ENCODE peak calls at places on chromosomes 2 and 18, in five cellular contexts. P, L, T, A and G are unnamed samples.

GRCh38 chr2:68272246-68272987 is 20.1 kb upstream of the PPP3R1 start:
- DNase-seq in L (no peak), T (no peak), A (no peak), P (no peak), G (no peak)

GRCh38 chr2:128714861-128715312 is 396.2 kb upstream of the HS6ST1 start:
- DNase-seq in T (no peak), P (no peak), L (peak; percentile 24), A (no peak), G (no peak)

GRCh38 chr2:62705859-62706720 is 577 bp downstream of the EHBP1 start:
- DNase-seq in P (peak; percentile 78), L (peak; percentile 44), A (peak; percentile 56), T (peak; percentile 35), G (peak; percentile 18)

GRCh38 chr2:138827426-138828054 is 47.4 kb upstream of the NXPH2 start:
- DNase-seq in L (peak; percentile 72), A (peak; percentile 66), P (peak; percentile 67), T (peak; percentile 61), G (peak; percentile 61)

GRCh38 chr2:1678609-1679008 is 65.7 kb downstream of the PXDN start:
- DNase-seq in P (no peak), A (no peak), T (no peak), L (no peak), G (no peak)

GRCh38 chr2:108377411-108377810 is 343 bp upstream of the SULT1C4 start:
- DNase-seq in P (no peak), A (no peak), L (no peak), T (peak; percentile 13), G (no peak)

GRCh38 chr2:152566034-152566727 is 151.1 kb downstream of the PRPF40A start:
- DNase-seq in A (no peak), T (no peak), L (no peak), P (no peak), G (no peak)

GRCh38 chr2:239706407-239706806 is 305.6 kb upstream of the HDAC4 start:
- DNase-seq in T (no peak), P (no peak), L (peak; percentile 35), A (no peak), G (no peak)

GRCh38 chr2:105376789-105377231 is 22.0 kb downstream of the FHL2 start:
- DNase-seq in T (peak; percentile 92), P (peak; percentile 77), A (peak; percentile 89), L (no peak), G (peak; percentile 92)

GRCh38 chr2:122750808-122751207 is 995.4 kb downstream of the TSN start:
- DNase-seq in T (no peak), P (no peak), L (no peak), A (no peak), G (no peak)

GRCh38 chr2:21966139-21966538 is 842.4 kb downstream of the TDRD15 start:
- DNase-seq in T (no peak), P (no peak), L (no peak), A (no peak), G (no peak)

GRCh38 chr2:162317910-162318279 is 589 bp downstream of the IFIH1 start:
- DNase-seq in T (peak; percentile 12), P (peak; percentile 64), A (peak; percentile 44), L (no peak), G (no peak)

GRCh38 chr2:37718515-37719161 is 47.2 kb upstream of the CDC42EP3 start:
- DNase-seq in T (no peak), A (no peak), L (no peak), P (no peak), G (no peak)

GRCh38 chr18:50606609-50607008 is 46.7 kb downstream of the MAPK4 start:
- DNase-seq in P (no peak), A (no peak), T (no peak), L (no peak), G (no peak)

GRCh38 chr2:191023235-191023679 is 9.3 kb upstream of the STAT1 start:
- DNase-seq in L (no peak), T (no peak), A (peak; percentile 91), P (no peak), G (no peak)

GRCh38 chr18:49869354-49869753 is 56.0 kb upstream of the ACAA2 start:
- DNase-seq in L (no peak), A (no peak), T (no peak), P (no peak), G (no peak)

GRCh38 chr2:28355521-28356094 is 37.0 kb upstream of the FOSL2 start:
- DNase-seq in L (no peak), T (no peak), A (peak; percentile 96), P (no peak), G (no peak)

GRCh38 chr18:42038936-42039335 is 83.9 kb downstream of the PIK3C3 start:
- DNase-seq in P (peak; percentile 87), L (no peak), A (peak; percentile 76), T (peak; percentile 98), G (peak; percentile 98)

GRCh38 chr2:237790353-237790752 is 8.2 kb upstream of the RBM44 start:
- DNase-seq in L (no peak), T (peak; percentile 27), A (peak; percentile 16), P (peak; percentile 49), G (peak; percentile 22)

GRCh38 chr18:78410094-78410786 is 569.4 kb upstream of the SALL3 start:
- DNase-seq in P (no peak), T (no peak), A (no peak), L (no peak), G (no peak)

GRCh38 chr2:207202645-207203044 is 36.9 kb upstream of the KLF7 start:
- DNase-seq in L (peak; percentile 79), T (peak; percentile 43), P (peak; percentile 62), A (peak; percentile 53), G (peak; percentile 30)

GRCh38 chr2:75498907-75499306 is 61.8 kb downstream of the EVA1A start:
- DNase-seq in L (no peak), A (no peak), T (no peak), P (no peak), G (no peak)

GRCh38 chr2:135742307-135742838 is 718 bp downstream of the UBXN4 start:
- DNase-seq in L (peak; percentile 72), T (peak; percentile 75), P (peak; percentile 81), A (peak; percentile 80), G (peak; percentile 69)

GRCh38 chr2:23662941-23663729 is 263.8 kb downstream of the ATAD2B start:
- DNase-seq in L (no peak), A (no peak), P (peak; percentile 54), T (no peak), G (no peak)

GRCh38 chr2:45273412-45274189 is 264.3 kb upstream of the SIX2 start:
- DNase-seq in L (no peak), A (no peak), P (no peak), T (no peak), G (no peak)

DNA sequence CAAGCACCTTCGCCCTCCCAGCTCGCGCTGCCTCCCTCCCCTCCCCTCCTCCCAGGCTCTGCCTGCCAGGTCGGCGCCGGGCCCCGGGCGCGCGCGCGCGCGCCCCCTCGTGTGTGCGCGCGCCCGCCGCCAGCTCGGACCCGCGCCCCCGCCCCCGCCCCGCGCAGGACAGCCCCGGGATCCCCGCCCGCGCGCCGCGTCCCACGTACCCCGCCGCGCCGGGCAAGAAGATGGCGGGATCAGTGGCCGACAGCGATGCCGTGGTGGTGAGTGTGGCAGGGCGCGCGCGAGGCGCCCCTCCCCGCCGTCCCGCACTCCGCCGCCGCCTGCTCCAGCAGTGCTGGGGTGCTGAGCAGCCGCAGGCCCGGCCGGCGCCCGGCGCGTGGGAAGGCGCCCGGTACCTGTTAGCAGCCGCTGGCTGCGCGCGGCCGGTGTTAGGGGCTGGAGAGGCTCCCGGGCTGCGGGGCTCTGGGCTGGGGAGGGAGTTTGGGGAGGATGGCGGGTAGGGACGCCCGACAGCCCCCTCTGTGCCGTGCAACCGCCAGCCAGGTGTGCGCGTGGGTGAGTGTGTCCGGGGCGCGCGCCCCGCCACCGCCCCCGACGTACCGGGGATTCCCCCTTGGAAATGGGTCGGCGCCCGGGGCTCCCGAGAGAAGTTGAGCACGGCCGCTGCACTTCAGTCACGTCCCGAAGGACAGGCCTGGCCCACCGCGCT is 511 bp downstream of the LGALSL start:
- DNase-seq in T (peak; percentile 66), P (peak; percentile 72), L (peak; percentile 83), A (peak; percentile 51), G (peak; percentile 47)
- TF ChIP-seq EZH2 in T (no peak), P (no peak), L (no peak), A (no peak), G (peak; percentile 44)

GRCh38 chr2:133887676-133888040 is 319.4 kb upstream of the NCKAP5 start:
- DNase-seq in P (peak; percentile 1), L (no peak), A (no peak), T (no peak), G (no peak)

GRCh38 chr2:133888107-133888506 is 319.8 kb upstream of the NCKAP5 start:
- DNase-seq in A (no peak), L (no peak), T (no peak), P (no peak), G (no peak)

GRCh38 chr2:133888816-133889215 is 320.6 kb upstream of the NCKAP5 start:
- DNase-seq in P (no peak), T (no peak), L (no peak), A (no peak), G (no peak)

GRCh38 chr2:133885847-133886246 is 317.6 kb upstream of the NCKAP5 start:
- DNase-seq in P (no peak), L (no peak), T (peak; percentile 6), A (no peak), G (no peak)

GRCh38 chr2:133886735-133887675 is 318.7 kb upstream of the NCKAP5 start:
- DNase-seq in P (peak; percentile 83), L (peak; percentile 86), A (peak; percentile 61), T (peak; percentile 50), G (peak; percentile 27)
- TF ChIP-seq EZH2 in P (no peak), L (no peak), A (no peak), T (no peak), G (no peak)

DNA sequence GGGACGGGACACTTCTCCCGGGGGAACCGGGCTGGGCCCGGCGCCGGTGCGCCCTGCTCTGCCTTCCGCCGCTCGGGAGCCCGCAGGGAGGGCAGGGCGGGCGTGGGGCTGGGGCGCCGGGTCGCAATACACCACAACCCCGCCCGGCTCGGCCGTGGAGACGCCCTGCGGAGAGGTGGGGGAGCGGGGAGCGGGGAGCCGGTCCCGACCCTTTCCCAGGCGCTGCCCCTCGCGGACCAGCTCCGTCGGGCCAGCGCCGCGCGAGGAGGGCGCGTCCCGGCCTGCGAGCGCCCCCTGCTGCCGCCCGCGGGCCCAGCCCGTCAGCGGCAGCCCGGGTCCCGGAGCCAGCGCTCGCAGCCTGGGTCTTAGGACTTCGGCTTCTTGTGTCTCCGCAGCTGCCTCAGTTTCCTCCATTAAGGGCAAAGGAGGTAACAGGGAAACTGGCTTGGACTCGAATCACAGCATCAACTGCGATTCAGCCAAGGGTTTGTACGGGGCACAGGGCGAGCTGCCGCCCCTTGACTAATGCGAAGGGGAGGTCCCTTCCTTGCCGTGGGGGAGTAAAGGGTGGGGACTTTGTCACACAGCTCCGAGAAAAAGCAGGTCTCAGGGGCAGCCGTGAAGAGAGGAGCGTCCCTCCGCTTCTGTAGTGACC is 635 bp upstream of the ADRA2B start:
- DNase-seq in L (peak; percentile 88), A (peak; percentile 17), P (peak; percentile 73), T (no peak), G (no peak)
- TF ChIP-seq EZH2 in L (no peak), A (no peak), P (peak; percentile 51), T (peak; percentile 54), G (peak; percentile 42)

GRCh38 chr2:199467462-199467822 is 9.7 kb upstream of the SATB2 start:
- DNase-seq in L (peak; percentile 53), A (no peak), T (no peak), P (no peak), G (no peak)

GRCh38 chr2:199464614-199465352 is 7.0 kb upstream of the SATB2 start:
- DNase-seq in T (no peak), A (no peak), L (peak; percentile 48), P (no peak), G (no peak)

GRCh38 chr2:199466704-199467461 is 9.1 kb upstream of the SATB2 start:
- DNase-seq in T (no peak), L (peak; percentile 57), A (no peak), P (no peak), G (no peak)

GRCh38 chr2:199465390-199465789 is 7.7 kb upstream of the SATB2 start:
- DNase-seq in T (no peak), A (no peak), L (no peak), P (no peak), G (no peak)

GRCh38 chr2:199465988-199466703 is 8.4 kb upstream of the SATB2 start:
- DNase-seq in L (peak; percentile 28), A (no peak), P (no peak), T (no peak), G (no peak)
- TF ChIP-seq EZH2 in L (no peak), A (no peak), P (no peak), T (peak; percentile 79), G (no peak)